ENCODE peak calls at places on chromosomes 16 and 17, in four cellular contexts. One of them, this sample, is unnamed.
A peak's percentile ranks its signal among the peaks of the same experiment; 100 is the strongest.

GRCh38 chr16:1723450-1724147 is 17.6 kb downstream of the MAPK8IP3 start:
- DNase-seq in WTC11: peak; percentile 65
- DNase-seq in K562: peak; percentile 64
- DNase-seq in HepG2: peak; percentile 37
- DNase-seq in this sample: peak; percentile 40

GRCh38 chr16:997440-998051 is 16.0 kb downstream of the SOX8 start:
- DNase-seq in WTC11: peak; percentile 64
- DNase-seq in K562: no peak
- DNase-seq in HepG2: no peak
- DNase-seq in this sample: peak; percentile 72

GRCh38 chr16:88382491-88383400 is at the start of gene ZNF469:
- DNase-seq in WTC11: peak; percentile 30
- DNase-seq in K562: no peak
- DNase-seq in HepG2: no peak
- DNase-seq in this sample: peak; percentile 58

GRCh38 chr16:5033256-5034166 is at the start of gene NAGPA:
- DNase-seq in WTC11: peak; percentile 89
- DNase-seq in K562: peak; percentile 91
- DNase-seq in HepG2: peak; percentile 87
- DNase-seq in this sample: peak; percentile 89

GRCh38 chr16:23398987-23399805 is 53.8 kb downstream of the COG7 start:
- DNase-seq in WTC11: peak; percentile 82
- DNase-seq in K562: no peak
- DNase-seq in HepG2: no peak
- DNase-seq in this sample: no peak

GRCh38 chr16:49439050-49439449 is 65.4 kb downstream of the C16orf78 start:
- DNase-seq in WTC11: no peak
- DNase-seq in K562: no peak
- DNase-seq in HepG2: no peak
- DNase-seq in this sample: no peak

GRCh38 chr16:12345349-12345748 is 368.8 kb downstream of the SNX29 start:
- DNase-seq in WTC11: no peak
- DNase-seq in K562: no peak
- DNase-seq in HepG2: no peak
- DNase-seq in this sample: no peak

GRCh38 chr16:3035972-3036725 is 595 bp downstream of the BICDL2 start:
- DNase-seq in WTC11: peak; percentile 42
- DNase-seq in K562: no peak
- DNase-seq in HepG2: no peak
- DNase-seq in this sample: no peak

GRCh38 chr16:69035375-69035774 is 70.1 kb upstream of the HAS3 start:
- DNase-seq in WTC11: no peak
- DNase-seq in K562: no peak
- DNase-seq in HepG2: no peak
- DNase-seq in this sample: no peak

GRCh38 chr16:87963400-87963799 is 12.2 kb downstream of the BANP start:
- DNase-seq in WTC11: no peak
- DNase-seq in K562: no peak
- DNase-seq in HepG2: no peak
- DNase-seq in this sample: no peak

GRCh38 chr16:85781685-85782370 is 17.5 kb downstream of the EMC8 start:
- DNase-seq in WTC11: no peak
- DNase-seq in K562: no peak
- DNase-seq in HepG2: peak; percentile 68
- DNase-seq in this sample: no peak

GRCh38 chr16:85055503-85056210 is 28.1 kb downstream of the KIAA0513 start:
- DNase-seq in WTC11: no peak
- DNase-seq in K562: peak; percentile 39
- DNase-seq in HepG2: peak; percentile 32
- DNase-seq in this sample: no peak

GRCh38 chr17:12588531-12588930 is 77.2 kb upstream of the MYOCD start:
- DNase-seq in WTC11: no peak
- DNase-seq in K562: no peak
- DNase-seq in HepG2: no peak
- DNase-seq in this sample: no peak

GRCh38 chr16:16143038-16143763 is 80.1 kb downstream of the ABCC6 start:
- DNase-seq in WTC11: peak; percentile 63
- DNase-seq in K562: peak; percentile 79
- DNase-seq in HepG2: peak; percentile 65
- DNase-seq in this sample: peak; percentile 69

GRCh38 chr17:8555062-8555461 is 75.5 kb downstream of the MYH10 start:
- DNase-seq in WTC11: no peak
- DNase-seq in K562: no peak
- DNase-seq in HepG2: no peak
- DNase-seq in this sample: no peak

GRCh38 chr17:39979021-39979660 is 1.5 kb upstream of the PSMD3 start:
- DNase-seq in WTC11: no peak
- DNase-seq in K562: no peak
- DNase-seq in HepG2: no peak
- DNase-seq in this sample: no peak

GRCh38 chr16:68085259-68086071 is at the start of gene NFATC3:
- DNase-seq in WTC11: peak; percentile 98
- DNase-seq in K562: peak; percentile 93
- DNase-seq in HepG2: peak; percentile 96
- DNase-seq in this sample: peak; percentile 34

GRCh38 chr17:66351053-66351452 is 48.6 kb downstream of the PRKCA start:
- DNase-seq in WTC11: no peak
- DNase-seq in K562: no peak
- DNase-seq in HepG2: no peak
- DNase-seq in this sample: no peak

GRCh38 chr17:65533855-65534457 is 27.5 kb downstream of the AXIN2 start:
- DNase-seq in WTC11: no peak
- DNase-seq in K562: no peak
- DNase-seq in HepG2: no peak
- DNase-seq in this sample: no peak

GRCh38 chr17:76550712-76551615 is 11.1 kb downstream of the PRCD start:
- DNase-seq in WTC11: no peak
- DNase-seq in K562: no peak
- DNase-seq in HepG2: peak; percentile 87
- DNase-seq in this sample: peak; percentile 75

GRCh38 chr17:70144260-70144846 is 25.0 kb upstream of the KCNJ2 start:
- DNase-seq in WTC11: no peak
- DNase-seq in K562: peak; percentile 15
- DNase-seq in HepG2: peak; percentile 15
- DNase-seq in this sample: peak; percentile 15

GRCh38 chr16:57966133-57966805 is 4.7 kb downstream of the CNGB1 start:
- DNase-seq in WTC11: no peak
- DNase-seq in K562: no peak
- DNase-seq in HepG2: no peak
- DNase-seq in this sample: no peak

GRCh38 chr17:64306850-64307463 is 43.9 kb upstream of the TEX2 start:
- DNase-seq in WTC11: peak; percentile 59
- DNase-seq in K562: peak; percentile 70
- DNase-seq in HepG2: peak; percentile 60
- DNase-seq in this sample: peak; percentile 76

GRCh38 chr16:80527297-80527696 is 13.5 kb upstream of the DYNLRB2 start:
- DNase-seq in WTC11: peak; percentile 62
- DNase-seq in K562: no peak
- DNase-seq in HepG2: peak; percentile 15
- DNase-seq in this sample: no peak

GRCh38 chr17:18166894-18167293 is 16.7 kb upstream of the ALKBH5 start:
- DNase-seq in WTC11: no peak
- DNase-seq in K562: no peak
- DNase-seq in HepG2: no peak
- DNase-seq in this sample: peak; percentile 60

GRCh38 chr17:82494236-82495055 is 25.1 kb upstream of the FOXK2 start:
- DNase-seq in WTC11: peak; percentile 90
- DNase-seq in K562: peak; percentile 91
- DNase-seq in HepG2: peak; percentile 97
- DNase-seq in this sample: peak; percentile 100

GRCh38 chr17:82493517-82493840 is 26.1 kb upstream of the FOXK2 start:
- DNase-seq in WTC11: no peak
- DNase-seq in K562: no peak
- DNase-seq in HepG2: no peak
- DNase-seq in this sample: peak; percentile 46

GRCh38 chr17:82497483-82498405 is 21.8 kb upstream of the FOXK2 start:
- DNase-seq in WTC11: peak; percentile 47
- DNase-seq in K562: no peak
- DNase-seq in HepG2: no peak
- DNase-seq in this sample: peak; percentile 48

GRCh38 chr17:82496529-82497434 is 22.8 kb upstream of the FOXK2 start:
- DNase-seq in WTC11: peak; percentile 86
- DNase-seq in K562: peak; percentile 91
- DNase-seq in HepG2: no peak
- DNase-seq in this sample: peak; percentile 97

GRCh38 chr17:82495844-82496528 is 23.5 kb upstream of the FOXK2 start:
- DNase-seq in WTC11: peak; percentile 40
- DNase-seq in K562: no peak
- DNase-seq in HepG2: peak; percentile 48
- DNase-seq in this sample: no peak
- TF ChIP-seq JUN in WTC11: no peak
- TF ChIP-seq JUN in K562: no peak
- TF ChIP-seq JUN in HepG2: no peak
- TF ChIP-seq JUN in this sample: no peak

DNA sequence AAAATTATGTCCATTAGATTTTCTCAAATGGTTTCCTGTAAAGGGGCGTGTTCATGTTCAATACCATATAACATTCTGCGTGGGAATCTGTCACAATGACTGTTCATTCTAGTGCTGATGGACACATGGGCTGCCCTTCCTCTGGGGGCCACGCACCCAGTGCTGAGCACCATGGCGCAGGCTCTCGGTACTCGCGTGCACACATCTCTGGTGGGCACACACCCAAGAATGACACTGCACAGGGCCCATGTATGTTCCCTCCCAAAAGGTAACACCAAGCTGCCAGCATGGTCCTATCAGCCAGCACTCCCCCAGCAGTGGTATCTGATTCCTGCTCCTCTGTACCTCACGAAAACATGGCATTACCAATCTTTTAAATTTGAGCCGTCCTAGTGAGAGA is 13.7 kb downstream of the B9D1 start:
- DNase-seq in WTC11: no peak
- DNase-seq in K562: no peak
- DNase-seq in HepG2: no peak
- DNase-seq in this sample: no peak
- TF ChIP-seq ESRRA in WTC11: no peak
- TF ChIP-seq ESRRA in K562: no peak
- TF ChIP-seq ESRRA in HepG2: no peak
- TF ChIP-seq ESRRA in this sample: no peak

GRCh38 chr16:54521327-54521726 is 234.7 kb upstream of the IRX3 start:
- DNase-seq in WTC11: no peak
- DNase-seq in K562: no peak
- DNase-seq in HepG2: no peak
- DNase-seq in this sample: no peak

GRCh38 chr16:54522596-54522995 is 236.0 kb upstream of the IRX3 start:
- DNase-seq in WTC11: no peak
- DNase-seq in K562: no peak
- DNase-seq in HepG2: no peak
- DNase-seq in this sample: no peak

GRCh38 chr16:54525104-54525503 is 238.5 kb upstream of the IRX3 start:
- DNase-seq in WTC11: no peak
- DNase-seq in K562: no peak
- DNase-seq in HepG2: no peak
- DNase-seq in this sample: no peak

GRCh38 chr16:54526087-54526486 is 239.5 kb upstream of the IRX3 start:
- DNase-seq in WTC11: no peak
- DNase-seq in K562: no peak
- DNase-seq in HepG2: no peak
- DNase-seq in this sample: no peak

GRCh38 chr16:54526916-54527315 is 240.3 kb upstream of the IRX3 start:
- DNase-seq in WTC11: no peak
- DNase-seq in K562: no peak
- DNase-seq in HepG2: no peak
- DNase-seq in this sample: no peak
- TF ChIP-seq JUN in WTC11: no peak
- TF ChIP-seq JUN in K562: no peak
- TF ChIP-seq JUN in HepG2: no peak
- TF ChIP-seq JUN in this sample: no peak

GRCh38 chr17:62627219-62627903 is at the start of gene MRC2:
- DNase-seq in WTC11: peak; percentile 76
- DNase-seq in K562: peak; percentile 76
- DNase-seq in HepG2: no peak
- DNase-seq in this sample: peak; percentile 86
- TF ChIP-seq ESRRA in WTC11: no peak
- TF ChIP-seq ESRRA in K562: no peak
- TF ChIP-seq ESRRA in HepG2: no peak
- TF ChIP-seq ESRRA in this sample: no peak

GRCh38 chr17:79337053-79337452 is 262.4 kb downstream of the ENGASE start:
- DNase-seq in WTC11: no peak
- DNase-seq in K562: no peak
- DNase-seq in HepG2: no peak
- DNase-seq in this sample: no peak

GRCh38 chr17:79338589-79338988 is 264.0 kb downstream of the ENGASE start:
- DNase-seq in WTC11: no peak
- DNase-seq in K562: no peak
- DNase-seq in HepG2: no peak
- DNase-seq in this sample: peak; percentile 35

GRCh38 chr17:79332011-79332410 is 257.4 kb downstream of the ENGASE start:
- DNase-seq in WTC11: no peak
- DNase-seq in K562: no peak
- DNase-seq in HepG2: no peak
- DNase-seq in this sample: no peak

GRCh38 chr17:79338142-79338541 is 263.5 kb downstream of the ENGASE start:
- DNase-seq in WTC11: peak; percentile 38
- DNase-seq in K562: no peak
- DNase-seq in HepG2: no peak
- DNase-seq in this sample: no peak

GRCh38 chr17:79335456-79335855 is 260.8 kb downstream of the ENGASE start:
- DNase-seq in WTC11: no peak
- DNase-seq in K562: no peak
- DNase-seq in HepG2: no peak
- DNase-seq in this sample: no peak
- TF ChIP-seq JUN in WTC11: no peak
- TF ChIP-seq JUN in K562: no peak
- TF ChIP-seq JUN in HepG2: no peak
- TF ChIP-seq JUN in this sample: no peak

GRCh38 chr16:21033707-21034106 is 116.9 kb downstream of the DNAH3 start:
- DNase-seq in WTC11: no peak
- DNase-seq in K562: no peak
- DNase-seq in HepG2: no peak
- DNase-seq in this sample: no peak
- TF ChIP-seq ESRRA in WTC11: no peak
- TF ChIP-seq ESRRA in K562: no peak
- TF ChIP-seq ESRRA in HepG2: no peak
- TF ChIP-seq ESRRA in this sample: no peak